ENCODE peak calls at places on chromosomes 3 and 15, in seven cellular contexts. O is A549, M is uterus, R is sigmoid colon, Z is stomach, I is gastrocnemius medialis, U is adrenal gland. C is an unnamed sample.

GRCh38 chr3:5194801-5195509 is 7.4 kb downstream of the EDEM1 start:
- DNase-seq in O (peak), M (peak), R (peak), Z (no peak), I (peak), U (peak), C (peak)

GRCh38 chr15:90419738-90420487 is 31.9 kb downstream of the IQGAP1 start:
- DNase-seq in O (peak), M (no peak), R (no peak), Z (no peak), I (peak), U (no peak), C (no peak)

GRCh38 chr15:63015618-63016017 is 26.9 kb upstream of the TPM1 start:
- DNase-seq in O (peak), M (no peak), R (peak), Z (no peak), I (peak), U (peak), C (no peak)

GRCh38 chr3:160893207-160893606 is 137.2 kb downstream of the PPM1L start:
- DNase-seq in O (no peak), M (no peak), R (no peak), Z (no peak), I (no peak), U (no peak), C (no peak)

GRCh38 chr15:31511707-31512310 is 185.2 kb downstream of the KLF13 start:
- DNase-seq in O (no peak), M (no peak), R (no peak), Z (no peak), I (no peak), U (no peak), C (no peak)

GRCh38 chr15:62734706-62735105 is 307.8 kb upstream of the TPM1 start:
- DNase-seq in O (no peak), M (no peak), R (no peak), Z (no peak), I (no peak), U (no peak), C (no peak)

GRCh38 chr3:150230037-150230436 is 178.1 kb upstream of the TSC22D2 start:
- DNase-seq in O (no peak), M (no peak), R (no peak), Z (no peak), I (no peak), U (no peak), C (no peak)

GRCh38 chr15:70867911-70868467 is 14.0 kb upstream of the LARP6 start:
- DNase-seq in O (no peak), M (peak), R (peak), Z (no peak), I (peak), U (no peak), C (no peak)

GRCh38 chr3:32347286-32348125 is 44.1 kb upstream of the CMTM7 start:
- DNase-seq in O (no peak), M (peak), R (no peak), Z (no peak), I (no peak), U (no peak), C (no peak)

GRCh38 chr3:66314455-66314854 is 93.7 kb downstream of the SLC25A26 start:
- DNase-seq in O (no peak), M (no peak), R (no peak), Z (no peak), I (no peak), U (no peak), C (no peak)

GRCh38 chr3:143600762-143601161 is 247.5 kb downstream of the SLC9A9 start:
- DNase-seq in O (no peak), M (no peak), R (no peak), Z (no peak), I (no peak), U (no peak), C (no peak)

GRCh38 chr3:161674402-161674801 is 177.8 kb downstream of the OTOL1 start:
- DNase-seq in O (no peak), M (no peak), R (no peak), Z (no peak), I (no peak), U (no peak), C (no peak)

GRCh38 chr3:172629470-172629869 is 81.4 kb downstream of the NCEH1 start:
- DNase-seq in O (no peak), M (no peak), R (no peak), Z (no peak), I (no peak), U (no peak), C (no peak)

GRCh38 chr3:139101396-139101795 is 56.7 kb upstream of the PRR23C start:
- DNase-seq in O (no peak), M (no peak), R (no peak), Z (no peak), I (no peak), U (no peak), C (no peak)

GRCh38 chr15:51736069-51736468 is 1.4 kb downstream of the LYSMD2 start:
- DNase-seq in O (no peak), M (no peak), R (no peak), Z (no peak), I (no peak), U (no peak), C (no peak)

GRCh38 chr15:52247481-52247880 is 48.1 kb downstream of the MYO5C start:
- DNase-seq in O (no peak), M (no peak), R (no peak), Z (no peak), I (no peak), U (no peak), C (no peak)

GRCh38 chr3:24344784-24345439 is 149.7 kb downstream of the THRB start:
- DNase-seq in O (no peak), M (no peak), R (no peak), Z (no peak), I (no peak), U (no peak), C (no peak)

GRCh38 chr3:186413615-186414415 is 51.8 kb upstream of the DGKG start:
- DNase-seq in O (peak), M (peak), R (peak), Z (peak), I (peak), U (peak), C (no peak)

GRCh38 chr3:192802957-192803899 is 75.9 kb upstream of the FGF12 start:
- DNase-seq in O (peak), M (no peak), R (no peak), Z (no peak), I (no peak), U (no peak), C (peak)

GRCh38 chr3:126912027-126912422 is 70.9 kb upstream of the PLXNA1 start:
- DNase-seq in O (no peak), M (no peak), R (no peak), Z (no peak), I (peak), U (no peak), C (no peak)

GRCh38 chr3:126912491-126913195 is 70.3 kb upstream of the PLXNA1 start:
- DNase-seq in O (no peak), M (no peak), R (no peak), Z (no peak), I (no peak), U (no peak), C (no peak)

GRCh38 chr3:126913524-126913923 is 69.4 kb upstream of the PLXNA1 start:
- DNase-seq in O (peak), M (no peak), R (no peak), Z (no peak), I (no peak), U (no peak), C (no peak)

GRCh38 chr3:126910231-126910630 is 72.7 kb upstream of the PLXNA1 start:
- DNase-seq in O (no peak), M (no peak), R (peak), Z (no peak), I (no peak), U (no peak), C (no peak)

GRCh38 chr3:126911162-126912026 is 71.5 kb upstream of the PLXNA1 start:
- DNase-seq in O (peak), M (no peak), R (no peak), Z (peak), I (peak), U (peak), C (peak)
- TF ChIP-seq POLR2A in O (no peak), M (no peak), R (no peak), Z (no peak), I (no peak), U (no peak), C (no peak)

GRCh38 chr3:126528800-126529541 is 5.0 kb downstream of the CHST13 start:
- DNase-seq in O (peak), M (no peak), R (peak), Z (no peak), I (no peak), U (peak), C (peak)
- TF ChIP-seq POLR2A in O (no peak), M (no peak), R (no peak), Z (no peak), I (no peak), U (no peak), C (no peak)

DNA sequence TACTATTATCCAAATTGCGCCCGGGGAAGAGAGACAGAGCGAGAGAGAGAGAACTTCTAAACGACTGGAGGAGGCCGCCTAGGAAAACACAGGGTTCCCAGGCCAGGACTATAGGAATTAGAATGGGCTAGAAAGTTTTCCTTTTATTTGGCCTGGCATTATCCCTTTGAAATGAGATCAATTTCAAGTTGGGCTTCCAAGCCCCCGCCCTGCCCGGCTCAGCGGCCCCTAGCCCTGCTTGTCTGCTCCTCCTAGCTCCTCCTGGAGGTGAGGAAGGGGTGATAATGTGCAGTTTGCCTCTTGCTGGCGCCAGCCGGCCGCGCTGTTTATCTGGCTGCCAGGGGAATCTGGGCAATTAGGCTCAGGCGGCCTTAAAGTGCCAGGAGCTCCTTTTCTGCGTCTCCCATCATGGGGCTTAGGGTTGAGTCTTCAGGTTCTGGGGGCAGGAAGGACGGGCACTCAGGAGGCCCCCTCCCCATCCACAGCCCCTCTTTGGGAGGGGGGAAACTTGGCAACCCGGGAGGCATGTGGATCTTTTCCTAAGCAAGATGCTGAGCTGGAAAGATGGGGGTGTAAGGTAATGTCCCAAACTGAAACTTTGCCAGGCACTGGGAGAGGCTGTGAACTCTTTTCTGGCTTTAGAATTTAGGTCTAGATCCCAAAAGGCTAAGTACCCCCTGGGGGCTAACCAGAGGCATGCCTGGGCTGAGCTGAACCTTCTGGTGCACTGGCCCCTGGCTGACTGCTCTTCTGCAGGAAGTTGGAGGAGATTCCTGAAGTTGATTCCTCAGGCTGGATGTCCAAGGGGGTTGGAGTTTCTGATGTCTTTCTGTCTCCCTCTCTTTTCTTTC is 5.5 kb downstream of the SMAD6 start:
- DNase-seq in O (peak), M (peak), R (peak), Z (peak), I (peak), U (no peak), C (no peak)
- TF ChIP-seq POLR2A in O (no peak), M (no peak), R (no peak), Z (no peak), I (no peak), U (no peak), C (no peak)

GRCh38 chr3:15796771-15797599 is 794 bp downstream of the ANKRD28 start:
- DNase-seq in O (peak), M (no peak), R (no peak), Z (no peak), I (peak), U (peak), C (peak)

GRCh38 chr3:15798533-15799245 is 910 bp upstream of the ANKRD28 start:
- DNase-seq in O (no peak), M (no peak), R (no peak), Z (no peak), I (no peak), U (no peak), C (no peak)

GRCh38 chr3:15795563-15796308 is 2.0 kb downstream of the ANKRD28 start:
- DNase-seq in O (no peak), M (no peak), R (no peak), Z (no peak), I (no peak), U (no peak), C (peak)

GRCh38 chr3:15796331-15796730 is 1.4 kb downstream of the ANKRD28 start:
- DNase-seq in O (no peak), M (no peak), R (no peak), Z (no peak), I (no peak), U (no peak), C (no peak)

DNA sequence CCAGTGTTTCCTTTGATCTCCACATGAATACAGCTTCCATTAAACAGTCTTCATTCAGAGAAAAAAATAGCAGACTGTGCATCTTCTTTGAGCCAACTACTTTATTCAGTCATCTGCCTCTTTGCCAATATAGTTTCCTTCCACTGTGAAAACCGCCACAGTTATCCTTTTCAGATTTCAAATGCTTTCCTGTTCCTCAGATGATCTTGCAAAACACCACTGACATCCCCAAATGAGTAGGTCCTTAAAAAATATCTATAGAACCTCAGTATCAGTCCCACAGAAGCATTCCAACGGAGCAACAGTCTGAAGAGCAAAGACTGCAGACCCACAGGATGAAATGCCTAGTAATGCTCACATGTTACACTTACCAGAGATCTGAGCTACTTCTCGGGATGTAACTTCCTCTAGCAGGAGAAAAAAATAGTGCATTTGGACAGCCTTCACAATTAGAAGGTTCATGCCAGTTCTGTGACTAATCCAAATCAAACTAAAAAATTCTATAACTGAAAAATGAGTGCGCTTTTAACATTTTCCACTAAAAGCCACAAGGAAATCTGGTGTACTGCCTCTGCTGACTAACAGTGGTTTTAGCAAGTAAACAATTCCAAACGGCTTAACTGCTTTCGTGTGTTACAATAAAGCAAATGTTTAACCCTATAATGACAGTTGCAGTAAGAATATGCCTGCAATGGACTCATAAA is at the start of gene ANKRD28:
- DNase-seq in O (peak), M (no peak), R (no peak), Z (no peak), I (no peak), U (no peak), C (peak)
- TF ChIP-seq POLR2A in O (no peak), M (peak), R (no peak), Z (no peak), I (peak), U (no peak), C (peak)

GRCh38 chr3:30681276-30682211 is 75.1 kb downstream of the TGFBR2 start:
- DNase-seq in O (no peak), M (peak), R (peak), Z (no peak), I (no peak), U (peak), C (no peak)
- TF ChIP-seq POLR2A in O (no peak), M (no peak), R (no peak), Z (no peak), I (no peak), U (no peak), C (no peak)